ENCODE peak calls at places on chromosomes 6 and 20, in nine cellular contexts. F is activated CD4-positive, alpha-beta T cell treated with anti-CD3 and anti-CD28 coated beads for 1 hour; U is germinal center; K is fibroblast of the conjunctiva; X is esophagus squamous epithelium; V is activated T-cell treated with anti-CD3 and anti-CD28 coated beads for 48 hours; H is stimulated activated CD8-positive, alpha-beta memory T cell treated with anti-CD3 and anti-CD28 coated beads, Interleukin-7, amount 100 ng/mL, for 4 hours; L is T-helper 1 cell; P is activated gamma-delta T cell treated with Interleukin-2 at 50 U/mL for 16 hours. W is an unnamed sample.

GRCh38 chr6:28880894-28881780 is 42.6 kb downstream of the TRIM27 start:
- DNase-seq in F (peak), U (peak), K (peak), X (no peak), V (peak), H (peak), L (no peak), P (peak), W (peak)

GRCh38 chr6:55998586-55998985 is 123.2 kb upstream of the BMP5 start:
- DNase-seq in F (no peak), U (no peak), K (no peak), X (no peak), V (no peak), H (no peak), L (no peak), P (no peak), W (no peak)

GRCh38 chr20:50580016-50580747 is 70.0 kb downstream of the PTPN1 start:
- DNase-seq in F (no peak), U (peak), K (peak), X (no peak), V (peak), H (peak), L (peak), P (peak), W (peak)

GRCh38 chr6:144159727-144160126 is 9.4 kb downstream of the STX11 start:
- DNase-seq in F (no peak), U (no peak), K (no peak), X (no peak), V (no peak), H (no peak), L (no peak), P (no peak), W (no peak)

GRCh38 chr20:63890201-63890576 is 4.7 kb upstream of the DNAJC5 start:
- DNase-seq in F (no peak), U (no peak), K (no peak), X (no peak), V (no peak), H (no peak), L (no peak), P (no peak), W (no peak)

GRCh38 chr6:48826884-48827701 is 636.0 kb downstream of the MMUT start:
- DNase-seq in F (no peak), U (no peak), K (peak), X (no peak), V (no peak), H (no peak), L (no peak), P (no peak), W (no peak)

GRCh38 chr6:39466664-39467063 is 144.2 kb upstream of the KCNK16 start:
- DNase-seq in F (no peak), U (no peak), K (no peak), X (no peak), V (no peak), H (no peak), L (no peak), P (no peak), W (no peak)

GRCh38 chr6:138970159-138970558 is 17.9 kb downstream of the REPS1 start:
- DNase-seq in F (no peak), U (no peak), K (no peak), X (no peak), V (no peak), H (no peak), L (no peak), P (no peak), W (no peak)

GRCh38 chr20:10670521-10671220 is 3.1 kb downstream of the JAG1 start:
- DNase-seq in F (no peak), U (peak), K (no peak), X (no peak), V (no peak), H (no peak), L (no peak), P (no peak), W (no peak)